ENCODE peak calls at places on chromosome 17, in five cellular contexts. G, K, U, C and A are unnamed samples.

GRCh38 chr17:50155115-50155819 is 4.8 kb upstream of the PPP1R9B start:
- DNase-seq in K (no peak), G (no peak), C (peak; percentile 87), U (no peak), A (no peak)

GRCh38 chr17:15392326-15392739 is 50.9 kb upstream of the TEKT3 start:
- DNase-seq in U (no peak), C (peak; percentile 74), K (no peak), G (peak; percentile 52), A (no peak)

GRCh38 chr17:78401246-78401645 is 22.8 kb downstream of the PGS1 start:
- DNase-seq in K (no peak), C (peak; percentile 44), U (no peak), G (no peak), A (no peak)

GRCh38 chr17:43329183-43329582 is 69.6 kb upstream of the ARL4D start:
- DNase-seq in C (no peak), G (no peak), U (no peak), K (no peak), A (no peak)

GRCh38 chr17:37824534-37825485 is 80.0 kb upstream of the HNF1B start:
- DNase-seq in C (peak; percentile 71), K (no peak), G (no peak), U (no peak), A (no peak)

GRCh38 chr17:8123695-8124349 is at the start of gene HES7:
- DNase-seq in U (peak; percentile 80), C (peak; percentile 26), G (no peak), K (no peak), A (no peak)

GRCh38 chr17:63356275-63356905 is 89.7 kb downstream of the CYB561 start:
- DNase-seq in K (no peak), G (no peak), U (no peak), C (peak; percentile 88), A (no peak)

GRCh38 chr17:63848834-63849689 is 6.6 kb upstream of the SMARCD2 start:
- DNase-seq in G (peak; percentile 93), C (peak; percentile 93), K (peak; percentile 94), U (peak; percentile 95), A (no peak)

GRCh38 chr17:73586153-73586906 is 57.9 kb downstream of the SDK2 start:
- DNase-seq in K (no peak), C (no peak), G (no peak), U (no peak), A (no peak)

GRCh38 chr17:5971969-5972368 is 98.2 kb upstream of the WSCD1 start:
- DNase-seq in C (no peak), G (no peak), K (no peak), U (no peak), A (no peak)

GRCh38 chr17:74210191-74211140 is 2.9 kb upstream of the TTYH2 start:
- DNase-seq in G (peak; percentile 69), K (no peak), U (no peak), C (peak; percentile 75), A (no peak)

GRCh38 chr17:53092072-53092471 is 730.7 kb upstream of the KIF2B start:
- DNase-seq in G (no peak), K (no peak), U (no peak), C (no peak), A (no peak)

GRCh38 chr17:41308251-41308917 is 725 bp downstream of the KRTAP16-1 start:
- DNase-seq in K (no peak), C (no peak), U (peak; percentile 67), G (peak; percentile 58), A (no peak)

GRCh38 chr17:48596000-48596734 is 2.6 kb upstream of the HOXB5 start:
- DNase-seq in C (no peak), G (no peak), K (no peak), U (no peak), A (no peak)

GRCh38 chr17:48596735-48597491 is 3.3 kb upstream of the HOXB5 start:
- DNase-seq in K (no peak), C (no peak), U (no peak), G (no peak), A (no peak)

GRCh38 chr17:48597775-48598631 is 4.4 kb upstream of the HOXB5 start:
- DNase-seq in K (no peak), C (no peak), G (no peak), U (no peak), A (no peak)

GRCh38 chr17:48598727-48599126 is 5.1 kb upstream of the HOXB5 start:
- DNase-seq in K (no peak), C (no peak), U (no peak), G (no peak), A (no peak)

DNA sequence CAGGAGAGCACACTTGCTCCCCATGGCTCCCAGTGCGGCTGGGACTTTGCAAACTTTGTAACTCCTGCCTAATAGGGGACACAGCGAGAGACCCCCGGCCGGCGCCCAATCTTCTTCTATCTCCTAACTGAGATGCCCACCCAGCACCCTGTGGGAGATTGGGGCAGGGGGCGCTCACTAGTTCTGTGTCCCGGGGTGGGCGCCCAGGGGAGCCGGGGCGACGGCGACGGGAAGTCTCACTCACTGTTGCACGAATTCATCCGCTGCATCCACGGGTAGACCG is 3.9 kb upstream of the HOXB5 start:
- DNase-seq in K (no peak), C (no peak), G (no peak), U (no peak), A (no peak)
- H3K4me3 ChIP-seq in K (peak overlapping the region; percentile 48), C (peak overlapping the region; percentile 41), G (peak overlapping the region; percentile 63), U (peak overlapping the region; percentile 67), A (peak overlapping the region; percentile 42)

GRCh38 chr17:67390646-67391480 is 13.8 kb downstream of the PITPNC1 start:
- DNase-seq in C (peak; percentile 86), G (no peak), U (no peak), K (peak; percentile 78), A (no peak)
- H3K4me3 ChIP-seq in C (no peak overlapping the region), G (no peak overlapping the region), U (no peak overlapping the region), K (peak overlapping the region; percentile 33), A (peak overlapping the region; percentile 13)

DNA sequence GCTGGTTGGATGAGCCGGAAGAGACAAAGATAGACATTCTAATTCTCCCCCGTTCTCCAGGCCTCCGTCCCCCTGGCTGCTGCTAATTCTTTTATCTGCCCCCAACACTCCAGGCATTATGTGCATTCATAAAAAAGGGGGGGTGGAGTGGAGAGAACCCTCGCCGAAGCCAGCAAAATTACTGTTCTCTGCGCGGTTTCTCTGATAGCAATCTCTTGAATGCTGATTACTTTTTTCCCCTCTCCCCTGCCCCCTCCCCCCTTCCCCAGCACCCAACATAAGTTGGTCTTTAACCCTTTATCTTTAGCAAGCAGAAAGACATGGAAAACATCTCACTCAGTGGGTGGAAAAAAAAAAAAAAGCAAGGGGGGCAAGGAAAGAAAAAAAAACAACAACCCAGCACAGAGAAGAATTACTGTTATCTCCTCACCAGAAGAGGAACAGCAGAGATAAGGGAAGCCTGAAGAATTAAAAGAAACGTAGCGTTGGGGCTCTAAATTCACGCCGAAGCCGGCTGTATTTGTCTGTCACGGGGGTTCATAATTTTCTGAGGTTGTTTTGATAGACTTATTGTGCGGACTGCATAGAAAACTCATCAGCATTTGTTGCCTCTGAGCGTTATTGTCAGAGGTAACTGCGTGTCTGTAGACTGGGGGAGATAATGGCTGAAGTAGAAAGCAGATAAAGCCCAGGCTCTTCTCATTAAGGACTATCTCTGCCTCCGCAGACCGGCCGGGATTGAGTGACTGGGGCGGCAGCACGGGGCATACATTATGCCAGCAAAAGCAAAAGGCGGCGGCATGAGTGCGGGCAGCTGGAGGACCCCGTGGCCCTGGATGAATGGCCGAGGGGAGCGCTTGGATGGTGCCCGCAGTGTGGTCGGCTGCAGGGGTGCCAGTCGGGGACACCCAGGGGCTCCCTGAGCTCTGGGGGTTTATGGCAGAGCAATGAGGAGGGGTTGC is 126.9 kb downstream of the MRM1 start:
- DNase-seq in G (no peak), U (no peak), K (no peak), C (no peak), A (no peak)
- H3K4me3 ChIP-seq in G (no peak overlapping the region), U (no peak overlapping the region), K (no peak overlapping the region), C (no peak overlapping the region), A (no peak overlapping the region)

GRCh38 chr17:17510456-17511292 is 14.5 kb upstream of the RASD1 start:
- DNase-seq in C (no peak), U (no peak), G (peak; percentile 10), K (peak; percentile 44), A (no peak)

GRCh38 chr17:17507465-17508011 is 11.3 kb upstream of the RASD1 start:
- DNase-seq in U (no peak), K (peak; percentile 44), G (peak; percentile 12), C (no peak), A (no peak)

GRCh38 chr17:17508019-17508535 is 11.9 kb upstream of the RASD1 start:
- DNase-seq in G (peak; percentile 9), K (peak; percentile 43), U (no peak), C (no peak), A (no peak)

GRCh38 chr17:17509601-17510425 is 13.6 kb upstream of the RASD1 start:
- DNase-seq in U (no peak), K (peak; percentile 46), C (no peak), G (peak; percentile 12), A (no peak)

DNA sequence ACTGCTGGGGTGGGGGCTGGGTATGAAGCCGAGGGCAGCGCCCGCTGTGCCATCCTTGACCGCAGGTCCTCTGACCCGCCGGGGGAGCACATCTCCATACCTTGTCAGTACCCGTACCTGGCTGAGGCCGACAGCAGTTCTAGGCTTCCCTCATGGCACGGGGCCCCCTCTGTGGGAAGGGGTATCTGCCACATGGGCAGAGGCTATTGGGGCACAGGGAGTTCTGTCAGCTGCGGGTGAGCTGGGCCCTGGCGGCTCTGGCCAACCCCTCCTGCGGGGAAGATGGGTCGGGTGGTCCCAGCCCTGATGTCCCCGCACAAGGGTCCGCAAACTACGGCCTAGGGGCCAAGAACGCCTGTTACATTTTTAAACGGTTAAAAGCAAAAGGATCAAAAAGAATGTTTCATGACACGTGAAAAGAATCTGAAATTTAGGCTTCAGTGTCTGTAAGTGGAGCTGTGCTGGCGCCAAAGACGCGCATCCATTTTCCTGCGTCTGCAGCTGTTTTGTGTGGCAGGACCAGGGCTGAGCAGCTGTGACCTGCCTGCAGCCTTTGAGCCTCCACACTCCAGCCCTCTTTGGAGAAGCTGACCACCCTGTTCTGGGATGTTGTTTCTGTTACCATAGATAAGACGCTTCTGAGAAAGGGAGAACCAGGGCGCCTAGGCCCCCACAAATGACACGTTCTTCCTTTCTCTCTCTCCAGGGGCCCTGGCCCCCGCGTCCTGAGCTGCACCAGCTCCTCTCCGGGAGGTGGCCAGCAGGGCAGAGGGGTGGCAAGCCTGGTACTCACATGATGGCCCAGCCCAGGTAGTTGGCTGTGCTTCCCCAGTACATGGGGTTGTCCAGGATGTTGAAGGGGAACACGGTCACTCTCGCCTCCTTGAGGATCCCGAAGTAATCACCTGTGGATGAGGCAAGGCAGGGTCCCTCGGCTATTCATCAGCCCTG is 12.7 kb upstream of the RASD1 start:
- DNase-seq in G (peak; percentile 7), U (no peak), K (peak; percentile 48), C (no peak), A (no peak)
- H3K4me3 ChIP-seq in G (no peak overlapping the region), U (no peak overlapping the region), K (no peak overlapping the region), C (no peak overlapping the region), A (no peak overlapping the region)

DNA sequence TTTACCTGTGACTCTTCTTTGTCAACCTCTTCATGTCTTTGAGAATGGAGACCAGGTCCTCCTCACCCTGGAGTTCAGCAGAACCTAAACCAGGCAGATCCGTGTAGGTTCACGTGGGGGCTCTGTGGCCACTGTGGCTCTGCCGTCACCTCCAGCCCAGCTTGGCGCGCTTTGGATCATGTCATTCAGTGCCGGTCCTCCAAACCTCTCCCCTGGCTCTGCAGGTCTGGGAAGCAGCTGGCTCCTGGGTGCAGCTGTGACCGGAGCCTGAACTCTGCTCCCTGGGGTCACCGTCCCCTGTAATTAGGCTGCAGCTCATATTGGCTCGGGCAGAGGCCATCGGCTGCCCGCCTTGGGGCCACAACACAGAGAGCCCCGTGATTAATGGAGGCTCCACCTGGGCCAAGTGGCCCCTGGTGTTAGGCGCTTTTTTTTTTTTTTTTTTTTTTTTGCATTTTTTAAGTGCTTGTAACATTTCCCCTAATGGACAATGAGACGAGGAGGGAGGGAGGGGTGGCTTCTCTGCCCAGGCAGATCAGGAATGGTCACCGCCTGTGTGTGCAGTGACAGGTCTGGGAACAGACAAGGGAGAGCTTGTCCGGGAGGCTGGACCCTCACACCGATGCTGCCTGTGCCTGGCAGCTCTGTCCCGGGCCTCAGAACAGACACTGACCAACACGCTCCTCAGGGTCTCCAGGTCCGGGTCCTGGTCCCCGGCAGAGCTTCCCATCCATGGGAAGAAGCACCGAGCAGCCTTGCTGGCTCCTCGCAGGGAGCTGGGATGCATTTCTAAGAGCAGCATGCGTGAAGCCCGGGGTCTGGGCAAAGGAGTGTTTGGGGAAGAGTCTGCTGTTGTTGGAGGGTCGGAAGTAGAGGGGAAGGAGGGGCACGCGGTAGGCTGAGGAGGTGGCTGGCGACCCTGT is 247.9 kb downstream of the SEC14L1 start:
- DNase-seq in K (peak; percentile 93), U (no peak), C (no peak), G (no peak), A (no peak)
- H3K4me3 ChIP-seq in K (peak overlapping the region; percentile 49), U (no peak overlapping the region), C (no peak overlapping the region), G (peak overlapping the region; percentile 45), A (peak overlapping the region; percentile 28)